ENCODE peak calls at places on chromosomes 2 and 18, in seven cellular contexts. B is nephron progenitor cell; Q is RWPE1; E is stimulated activated CD8-positive, alpha-beta memory T cell treated with anti-CD3 and anti-CD28 coated beads, Interleukin-4, amount 100 ng/mL, for 24 hours; I is GM12878; V is GM04504; P is activated CD4-positive, alpha-beta T cell treated with anti-CD3 and anti-CD28 coated beads, Interleukin-2, amount 50 U/mL, for 24 hours. K is an unnamed sample.

GRCh38 chr2:81658227-81658626 is 1353.7 kb upstream of the LRRTM1 start:
- DNase-seq in B (no peak), Q (peak), E (no peak), I (no peak), V (no peak), P (no peak), K (peak)

GRCh38 chr2:45273412-45274189 is 264.3 kb upstream of the SIX2 start:
- DNase-seq in B (no peak), Q (no peak), E (no peak), I (no peak), V (no peak), P (no peak), K (no peak)

GRCh38 chr2:177392373-177393246 is at the start of gene AGPS:
- DNase-seq in B (peak), Q (peak), E (peak), I (peak), V (peak), P (peak), K (peak)

GRCh38 chr2:205235434-205235833 is 446.9 kb upstream of the NRP2 start:
- DNase-seq in B (no peak), Q (peak), E (no peak), I (no peak), V (no peak), P (no peak), K (no peak)

GRCh38 chr2:219344756-219345458 is 12.4 kb upstream of the RESP18 start:
- DNase-seq in B (no peak), Q (no peak), E (no peak), I (no peak), V (no peak), P (no peak), K (no peak)

GRCh38 chr2:83067947-83068346 is 1391.1 kb downstream of the SUCLG1 start:
- DNase-seq in B (no peak), Q (no peak), E (no peak), I (no peak), V (no peak), P (no peak), K (no peak)

GRCh38 chr18:12313530-12314245 is 5.6 kb downstream of the TUBB6 start:
- DNase-seq in B (no peak), Q (no peak), E (no peak), I (no peak), V (no peak), P (no peak), K (no peak)

GRCh38 chr2:219029829-219030165 is 11.5 kb downstream of the CFAP65 start:
- DNase-seq in B (peak), Q (peak), E (peak), I (no peak), V (peak), P (peak), K (peak)

GRCh38 chr2:95060446-95061118 is 35.1 kb downstream of the MAL start:
- DNase-seq in B (no peak), Q (no peak), E (no peak), I (no peak), V (no peak), P (no peak), K (no peak)

GRCh38 chr2:128299628-128300027 is 19.0 kb downstream of the HS6ST1 start:
- DNase-seq in B (no peak), Q (no peak), E (no peak), I (no peak), V (no peak), P (no peak), K (no peak)

GRCh38 chr2:53969285-53970094 is 1.3 kb downstream of the PSME4 start:
- DNase-seq in B (no peak), Q (peak), E (no peak), I (no peak), V (peak), P (no peak), K (peak)

GRCh38 chr2:66506265-66506664 is 71.3 kb downstream of the MEIS1 start:
- DNase-seq in B (no peak), Q (no peak), E (no peak), I (no peak), V (no peak), P (no peak), K (no peak)

GRCh38 chr2:226439337-226439736 is 360.3 kb downstream of the IRS1 start:
- DNase-seq in B (no peak), Q (no peak), E (no peak), I (no peak), V (no peak), P (no peak), K (no peak)

GRCh38 chr18:829432-829831 is 17.4 kb upstream of the YES1 start:
- DNase-seq in B (no peak), Q (no peak), E (no peak), I (no peak), V (no peak), P (no peak), K (no peak)

GRCh38 chr2:215359576-215359922 is 47.7 kb downstream of the ATIC start:
- DNase-seq in B (no peak), Q (no peak), E (no peak), I (no peak), V (no peak), P (no peak), K (no peak)

GRCh38 chr2:138239902-138240595 is 261.5 kb upstream of the SPOPL start:
- DNase-seq in B (no peak), Q (no peak), E (no peak), I (no peak), V (no peak), P (no peak), K (no peak)

GRCh38 chr2:132678498-132678897 is 8.5 kb upstream of the LYPD1 start:
- DNase-seq in B (no peak), Q (no peak), E (no peak), I (no peak), V (no peak), P (no peak), K (no peak)

GRCh38 chr2:136135924-136136906 is 18.3 kb upstream of the CXCR4 start:
- DNase-seq in B (no peak), Q (no peak), E (no peak), I (no peak), V (no peak), P (peak), K (no peak)

GRCh38 chr2:128195435-128195984 is 104.5 kb downstream of the UGGT1 start:
- DNase-seq in B (no peak), Q (no peak), E (no peak), I (no peak), V (no peak), P (no peak), K (no peak)

GRCh38 chr18:58756148-58756547 is 84.9 kb downstream of the MALT1 start:
- DNase-seq in B (no peak), Q (no peak), E (no peak), I (no peak), V (no peak), P (no peak), K (no peak)

GRCh38 chr2:235005023-235005422 is 53.2 kb downstream of the SH3BP4 start:
- DNase-seq in B (no peak), Q (no peak), E (no peak), I (no peak), V (no peak), P (no peak), K (no peak)

GRCh38 chr2:67848551-67848950 is 214.3 kb downstream of the C1D start:
- DNase-seq in B (no peak), Q (no peak), E (no peak), I (no peak), V (no peak), P (no peak), K (no peak)

GRCh38 chr2:25977768-25978167 is 4.5 kb downstream of the KIF3C start:
- DNase-seq in B (no peak), Q (peak), E (no peak), I (no peak), V (no peak), P (no peak), K (peak)

GRCh38 chr2:230669386-230669935 is 43.2 kb upstream of the CAB39 start:
- DNase-seq in B (no peak), Q (no peak), E (no peak), I (no peak), V (no peak), P (no peak), K (no peak)

GRCh38 chr2:236743623-236744280 is 174.1 kb downstream of the ACKR3 start:
- DNase-seq in B (no peak), Q (no peak), E (no peak), I (no peak), V (peak), P (no peak), K (peak)

GRCh38 chr2:191638079-191638801 is 39.7 kb upstream of the NABP1 start:
- DNase-seq in B (no peak), Q (peak), E (no peak), I (no peak), V (no peak), P (no peak), K (no peak)

GRCh38 chr2:221492606-221493005 is 79.5 kb downstream of the EPHA4 start:
- DNase-seq in B (no peak), Q (no peak), E (no peak), I (no peak), V (no peak), P (no peak), K (peak)

K was measured in HS-5.